ENCODE peak calls at places on chromosomes 3 and 15, in five cellular contexts. One of them, this sample, is unnamed.

GRCh38 chr3:103218793-103219192 is 784.0 kb downstream of the ZPLD1 start:
- DNase-seq in GM12865: peak; percentile 16
- DNase-seq in COR-L47: no peak
- DNase-seq in NCI-H1105 treated with DMSO at 0.1 percent for 48 hours: no peak
- DNase-seq in naive thymus-derived CD8-positive, alpha-beta T cell: no peak
- DNase-seq in this sample: no peak

GRCh38 chr15:37016287-37016686 is 84.1 kb downstream of the MEIS2 start:
- DNase-seq in GM12865: no peak
- DNase-seq in COR-L47: no peak
- DNase-seq in NCI-H1105 treated with DMSO at 0.1 percent for 48 hours: no peak
- DNase-seq in naive thymus-derived CD8-positive, alpha-beta T cell: no peak
- DNase-seq in this sample: no peak

GRCh38 chr3:133271491-133271890 is 128.4 kb upstream of the BFSP2 start:
- DNase-seq in GM12865: no peak
- DNase-seq in COR-L47: no peak
- DNase-seq in naive thymus-derived CD8-positive, alpha-beta T cell: no peak
- DNase-seq in NCI-H1105 treated with DMSO at 0.1 percent for 48 hours: no peak
- DNase-seq in this sample: no peak

GRCh38 chr3:16524196-16524595 is 10.7 kb upstream of the RFTN1 start:
- DNase-seq in naive thymus-derived CD8-positive, alpha-beta T cell: no peak
- DNase-seq in NCI-H1105 treated with DMSO at 0.1 percent for 48 hours: no peak
- DNase-seq in GM12865: no peak
- DNase-seq in COR-L47: no peak
- DNase-seq in this sample: no peak

GRCh38 chr3:106457278-106458210 is 588.7 kb upstream of the CBLB start:
- DNase-seq in GM12865: peak; percentile 82
- DNase-seq in NCI-H1105 treated with DMSO at 0.1 percent for 48 hours: no peak
- DNase-seq in COR-L47: peak; percentile 65
- DNase-seq in naive thymus-derived CD8-positive, alpha-beta T cell: no peak
- DNase-seq in this sample: no peak

GRCh38 chr3:98010194-98010882 is 24.8 kb downstream of the GABRR3 start:
- DNase-seq in NCI-H1105 treated with DMSO at 0.1 percent for 48 hours: no peak
- DNase-seq in naive thymus-derived CD8-positive, alpha-beta T cell: no peak
- DNase-seq in COR-L47: no peak
- DNase-seq in GM12865: no peak
- DNase-seq in this sample: no peak

GRCh38 chr3:194097141-194097880 is 38.6 kb upstream of the HES1 start:
- DNase-seq in NCI-H1105 treated with DMSO at 0.1 percent for 48 hours: no peak
- DNase-seq in COR-L47: no peak
- DNase-seq in naive thymus-derived CD8-positive, alpha-beta T cell: no peak
- DNase-seq in GM12865: no peak
- DNase-seq in this sample: no peak

GRCh38 chr3:31196881-31197364 is 302.5 kb upstream of the GADL1 start:
- DNase-seq in COR-L47: no peak
- DNase-seq in NCI-H1105 treated with DMSO at 0.1 percent for 48 hours: no peak
- DNase-seq in GM12865: no peak
- DNase-seq in naive thymus-derived CD8-positive, alpha-beta T cell: no peak
- DNase-seq in this sample: no peak

GRCh38 chr3:150956376-150956775 is 16.2 kb downstream of the CLRN1 start:
- DNase-seq in COR-L47: no peak
- DNase-seq in naive thymus-derived CD8-positive, alpha-beta T cell: no peak
- DNase-seq in NCI-H1105 treated with DMSO at 0.1 percent for 48 hours: no peak
- DNase-seq in GM12865: peak; percentile 29
- DNase-seq in this sample: no peak

GRCh38 chr3:146854523-146854922 is 249.4 kb upstream of the PLSCR5 start:
- DNase-seq in COR-L47: no peak
- DNase-seq in NCI-H1105 treated with DMSO at 0.1 percent for 48 hours: no peak
- DNase-seq in naive thymus-derived CD8-positive, alpha-beta T cell: no peak
- DNase-seq in GM12865: no peak
- DNase-seq in this sample: no peak

GRCh38 chr3:113117511-113118302 is 93.7 kb upstream of the BOC start:
- DNase-seq in NCI-H1105 treated with DMSO at 0.1 percent for 48 hours: peak; percentile 22
- DNase-seq in GM12865: no peak
- DNase-seq in COR-L47: no peak
- DNase-seq in naive thymus-derived CD8-positive, alpha-beta T cell: no peak
- DNase-seq in this sample: no peak

GRCh38 chr15:23877502-23878412 is 190.7 kb upstream of the NDN start:
- DNase-seq in naive thymus-derived CD8-positive, alpha-beta T cell: no peak
- DNase-seq in COR-L47: peak; percentile 70
- DNase-seq in NCI-H1105 treated with DMSO at 0.1 percent for 48 hours: peak; percentile 61
- DNase-seq in GM12865: peak; percentile 4
- DNase-seq in this sample: no peak

GRCh38 chr3:4531478-4532025 is 38.4 kb downstream of the ITPR1 start:
- DNase-seq in NCI-H1105 treated with DMSO at 0.1 percent for 48 hours: no peak
- DNase-seq in COR-L47: no peak
- DNase-seq in naive thymus-derived CD8-positive, alpha-beta T cell: no peak
- DNase-seq in GM12865: no peak
- DNase-seq in this sample: peak; percentile 8

GRCh38 chr3:129014148-129014547 is 13.0 kb downstream of the EFCC1 start:
- DNase-seq in naive thymus-derived CD8-positive, alpha-beta T cell: no peak
- DNase-seq in NCI-H1105 treated with DMSO at 0.1 percent for 48 hours: no peak
- DNase-seq in COR-L47: no peak
- DNase-seq in GM12865: no peak
- DNase-seq in this sample: peak; percentile 67

GRCh38 chr15:27885226-27885625 is 213.9 kb downstream of the OCA2 start:
- DNase-seq in naive thymus-derived CD8-positive, alpha-beta T cell: no peak
- DNase-seq in GM12865: no peak
- DNase-seq in NCI-H1105 treated with DMSO at 0.1 percent for 48 hours: no peak
- DNase-seq in COR-L47: no peak
- DNase-seq in this sample: no peak

This sample was measured in dermis microvascular lymphatic vessel endothelial cell.